ENCODE peak calls at places on chromosome 17, in six cellular contexts. One of them, this sample, is unnamed.

GRCh38 chr17:45034599-45034998 is 16.8 kb downstream of the DCAKD start:
- DNase-seq in stimulated activated CD4-positive, alpha-beta T cell treated with anti-CD3 and anti-CD28 coated beads, Interleukin-2, amount 100 ng/mL, for 48 hours: no peak
- DNase-seq in activated naive CD8-positive, alpha-beta T cell treated with anti-CD3 and anti-CD28 coated beads for 36 hours: no peak
- DNase-seq in thoracic aorta: no peak
- DNase-seq in stimulated activated naive B cell treated with anti-CD40 and anti-IgM and Interleukin-4, amounts not matched to agents 10 μg/mL and 1 μg/mL and 100 μg/mL, for 72 hours: no peak
- DNase-seq in AG04450: no peak
- DNase-seq in this sample: no peak

GRCh38 chr17:20028436-20028835 is 19.3 kb downstream of the SPECC1 start:
- DNase-seq in stimulated activated CD4-positive, alpha-beta T cell treated with anti-CD3 and anti-CD28 coated beads, Interleukin-2, amount 100 ng/mL, for 48 hours: no peak
- DNase-seq in activated naive CD8-positive, alpha-beta T cell treated with anti-CD3 and anti-CD28 coated beads for 36 hours: no peak
- DNase-seq in thoracic aorta: no peak
- DNase-seq in stimulated activated naive B cell treated with anti-CD40 and anti-IgM and Interleukin-4, amounts not matched to agents 10 μg/mL and 1 μg/mL and 100 μg/mL, for 72 hours: no peak
- DNase-seq in AG04450: no peak
- DNase-seq in this sample: no peak

GRCh38 chr17:36590082-36590481 is 1.6 kb upstream of the DHRS11 start:
- DNase-seq in stimulated activated CD4-positive, alpha-beta T cell treated with anti-CD3 and anti-CD28 coated beads, Interleukin-2, amount 100 ng/mL, for 48 hours: no peak
- DNase-seq in activated naive CD8-positive, alpha-beta T cell treated with anti-CD3 and anti-CD28 coated beads for 36 hours: no peak
- DNase-seq in thoracic aorta: no peak
- DNase-seq in stimulated activated naive B cell treated with anti-CD40 and anti-IgM and Interleukin-4, amounts not matched to agents 10 μg/mL and 1 μg/mL and 100 μg/mL, for 72 hours: no peak
- DNase-seq in AG04450: no peak
- DNase-seq in this sample: no peak

GRCh38 chr17:54919456-54919855 is 18.8 kb downstream of the TOM1L1 start:
- DNase-seq in stimulated activated CD4-positive, alpha-beta T cell treated with anti-CD3 and anti-CD28 coated beads, Interleukin-2, amount 100 ng/mL, for 48 hours: no peak
- DNase-seq in activated naive CD8-positive, alpha-beta T cell treated with anti-CD3 and anti-CD28 coated beads for 36 hours: no peak
- DNase-seq in thoracic aorta: no peak
- DNase-seq in stimulated activated naive B cell treated with anti-CD40 and anti-IgM and Interleukin-4, amounts not matched to agents 10 μg/mL and 1 μg/mL and 100 μg/mL, for 72 hours: no peak
- DNase-seq in AG04450: no peak
- DNase-seq in this sample: no peak

GRCh38 chr17:7351665-7352558 is at the start of gene KCTD11:
- DNase-seq in stimulated activated CD4-positive, alpha-beta T cell treated with anti-CD3 and anti-CD28 coated beads, Interleukin-2, amount 100 ng/mL, for 48 hours: peak; percentile 71
- DNase-seq in activated naive CD8-positive, alpha-beta T cell treated with anti-CD3 and anti-CD28 coated beads for 36 hours: peak; percentile 85
- DNase-seq in thoracic aorta: peak; percentile 74
- DNase-seq in stimulated activated naive B cell treated with anti-CD40 and anti-IgM and Interleukin-4, amounts not matched to agents 10 μg/mL and 1 μg/mL and 100 μg/mL, for 72 hours: peak; percentile 81
- DNase-seq in AG04450: peak; percentile 64
- DNase-seq in this sample: peak; percentile 63

GRCh38 chr17:29074488-29074887 is 31.5 kb downstream of the PIPOX start:
- DNase-seq in stimulated activated CD4-positive, alpha-beta T cell treated with anti-CD3 and anti-CD28 coated beads, Interleukin-2, amount 100 ng/mL, for 48 hours: no peak
- DNase-seq in activated naive CD8-positive, alpha-beta T cell treated with anti-CD3 and anti-CD28 coated beads for 36 hours: no peak
- DNase-seq in thoracic aorta: no peak
- DNase-seq in stimulated activated naive B cell treated with anti-CD40 and anti-IgM and Interleukin-4, amounts not matched to agents 10 μg/mL and 1 μg/mL and 100 μg/mL, for 72 hours: no peak
- DNase-seq in AG04450: no peak
- DNase-seq in this sample: no peak

GRCh38 chr17:44272954-44273353 is 5.0 kb upstream of the SLC4A1 start:
- DNase-seq in stimulated activated CD4-positive, alpha-beta T cell treated with anti-CD3 and anti-CD28 coated beads, Interleukin-2, amount 100 ng/mL, for 48 hours: no peak
- DNase-seq in activated naive CD8-positive, alpha-beta T cell treated with anti-CD3 and anti-CD28 coated beads for 36 hours: no peak
- DNase-seq in thoracic aorta: no peak
- DNase-seq in stimulated activated naive B cell treated with anti-CD40 and anti-IgM and Interleukin-4, amounts not matched to agents 10 μg/mL and 1 μg/mL and 100 μg/mL, for 72 hours: no peak
- DNase-seq in AG04450: no peak
- DNase-seq in this sample: no peak

GRCh38 chr17:15311996-15312395 is 29.4 kb downstream of the TEKT3 start:
- DNase-seq in stimulated activated CD4-positive, alpha-beta T cell treated with anti-CD3 and anti-CD28 coated beads, Interleukin-2, amount 100 ng/mL, for 48 hours: no peak
- DNase-seq in activated naive CD8-positive, alpha-beta T cell treated with anti-CD3 and anti-CD28 coated beads for 36 hours: no peak
- DNase-seq in thoracic aorta: no peak
- DNase-seq in stimulated activated naive B cell treated with anti-CD40 and anti-IgM and Interleukin-4, amounts not matched to agents 10 μg/mL and 1 μg/mL and 100 μg/mL, for 72 hours: no peak
- DNase-seq in AG04450: no peak
- DNase-seq in this sample: no peak

GRCh38 chr17:11561281-11561680 is 37.0 kb upstream of the DNAH9 start:
- DNase-seq in stimulated activated CD4-positive, alpha-beta T cell treated with anti-CD3 and anti-CD28 coated beads, Interleukin-2, amount 100 ng/mL, for 48 hours: no peak
- DNase-seq in activated naive CD8-positive, alpha-beta T cell treated with anti-CD3 and anti-CD28 coated beads for 36 hours: no peak
- DNase-seq in thoracic aorta: no peak
- DNase-seq in stimulated activated naive B cell treated with anti-CD40 and anti-IgM and Interleukin-4, amounts not matched to agents 10 μg/mL and 1 μg/mL and 100 μg/mL, for 72 hours: no peak
- DNase-seq in AG04450: no peak
- DNase-seq in this sample: no peak

GRCh38 chr17:29495011-29495410 is 71.8 kb downstream of the ABHD15 start:
- DNase-seq in stimulated activated CD4-positive, alpha-beta T cell treated with anti-CD3 and anti-CD28 coated beads, Interleukin-2, amount 100 ng/mL, for 48 hours: no peak
- DNase-seq in activated naive CD8-positive, alpha-beta T cell treated with anti-CD3 and anti-CD28 coated beads for 36 hours: no peak
- DNase-seq in thoracic aorta: no peak
- DNase-seq in stimulated activated naive B cell treated with anti-CD40 and anti-IgM and Interleukin-4, amounts not matched to agents 10 μg/mL and 1 μg/mL and 100 μg/mL, for 72 hours: no peak
- DNase-seq in AG04450: peak; percentile 3
- DNase-seq in this sample: no peak

GRCh38 chr17:34254651-34255380 is at the start of gene CCL2:
- DNase-seq in stimulated activated CD4-positive, alpha-beta T cell treated with anti-CD3 and anti-CD28 coated beads, Interleukin-2, amount 100 ng/mL, for 48 hours: no peak
- DNase-seq in activated naive CD8-positive, alpha-beta T cell treated with anti-CD3 and anti-CD28 coated beads for 36 hours: no peak
- DNase-seq in thoracic aorta: peak; percentile 60
- DNase-seq in stimulated activated naive B cell treated with anti-CD40 and anti-IgM and Interleukin-4, amounts not matched to agents 10 μg/mL and 1 μg/mL and 100 μg/mL, for 72 hours: no peak
- DNase-seq in AG04450: peak; percentile 65
- DNase-seq in this sample: no peak

GRCh38 chr17:82287849-82288601 is 14.5 kb upstream of the CSNK1D start:
- DNase-seq in stimulated activated CD4-positive, alpha-beta T cell treated with anti-CD3 and anti-CD28 coated beads, Interleukin-2, amount 100 ng/mL, for 48 hours: no peak
- DNase-seq in activated naive CD8-positive, alpha-beta T cell treated with anti-CD3 and anti-CD28 coated beads for 36 hours: no peak
- DNase-seq in thoracic aorta: no peak
- DNase-seq in stimulated activated naive B cell treated with anti-CD40 and anti-IgM and Interleukin-4, amounts not matched to agents 10 μg/mL and 1 μg/mL and 100 μg/mL, for 72 hours: no peak
- DNase-seq in AG04450: peak; percentile 48
- DNase-seq in this sample: peak; percentile 75

GRCh38 chr17:12296120-12296727 is 275.5 kb downstream of the MAP2K4 start:
- DNase-seq in stimulated activated CD4-positive, alpha-beta T cell treated with anti-CD3 and anti-CD28 coated beads, Interleukin-2, amount 100 ng/mL, for 48 hours: no peak
- DNase-seq in activated naive CD8-positive, alpha-beta T cell treated with anti-CD3 and anti-CD28 coated beads for 36 hours: no peak
- DNase-seq in thoracic aorta: no peak
- DNase-seq in stimulated activated naive B cell treated with anti-CD40 and anti-IgM and Interleukin-4, amounts not matched to agents 10 μg/mL and 1 μg/mL and 100 μg/mL, for 72 hours: no peak
- DNase-seq in AG04450: peak; percentile 24
- DNase-seq in this sample: no peak